ENCODE peak calls at places on chromosomes 13 and 19, in six cellular contexts. One of them, this sample, is unnamed.

GRCh38 chr13:95050800-95051620 is 250.2 kb downstream of the ABCC4 start:
- DNase-seq in heart left ventricle: no peak
- DNase-seq in breast epithelium: no peak
- DNase-seq in SHP77 treated with DMSO at 0.1 percent for 48 hours: no peak
- DNase-seq in cerebellum: no peak
- DNase-seq in stimulated activated CD4-positive, alpha-beta T cell treated with anti-CD3 and anti-CD28 coated beads, Interleukin-2, amount 100 ng/mL, for 24 hours: no peak
- DNase-seq in this sample: no peak

GRCh38 chr13:108037348-108037747 is 178.0 kb downstream of the LIG4 start:
- DNase-seq in heart left ventricle: no peak
- DNase-seq in breast epithelium: no peak
- DNase-seq in SHP77 treated with DMSO at 0.1 percent for 48 hours: no peak
- DNase-seq in cerebellum: no peak
- DNase-seq in stimulated activated CD4-positive, alpha-beta T cell treated with anti-CD3 and anti-CD28 coated beads, Interleukin-2, amount 100 ng/mL, for 24 hours: no peak
- DNase-seq in this sample: no peak

GRCh38 chr13:112674412-112675383 is 15.1 kb upstream of the ATP11A start:
- DNase-seq in heart left ventricle: no peak
- DNase-seq in breast epithelium: no peak
- DNase-seq in SHP77 treated with DMSO at 0.1 percent for 48 hours: no peak
- DNase-seq in cerebellum: no peak
- DNase-seq in stimulated activated CD4-positive, alpha-beta T cell treated with anti-CD3 and anti-CD28 coated beads, Interleukin-2, amount 100 ng/mL, for 24 hours: peak
- DNase-seq in this sample: no peak

GRCh38 chr19:46624958-46625661 is at the start of gene PTGIR:
- DNase-seq in heart left ventricle: peak
- DNase-seq in breast epithelium: no peak
- DNase-seq in SHP77 treated with DMSO at 0.1 percent for 48 hours: no peak
- DNase-seq in cerebellum: no peak
- DNase-seq in stimulated activated CD4-positive, alpha-beta T cell treated with anti-CD3 and anti-CD28 coated beads, Interleukin-2, amount 100 ng/mL, for 24 hours: peak
- DNase-seq in this sample: peak

GRCh38 chr19:16467581-16467980 is 4.2 kb downstream of the EPS15L1 start:
- DNase-seq in heart left ventricle: peak
- DNase-seq in breast epithelium: no peak
- DNase-seq in SHP77 treated with DMSO at 0.1 percent for 48 hours: no peak
- DNase-seq in cerebellum: no peak
- DNase-seq in stimulated activated CD4-positive, alpha-beta T cell treated with anti-CD3 and anti-CD28 coated beads, Interleukin-2, amount 100 ng/mL, for 24 hours: no peak
- DNase-seq in this sample: no peak

GRCh38 chr13:37109080-37109678 is 3.7 kb upstream of the CSNK1A1L start:
- DNase-seq in heart left ventricle: no peak
- DNase-seq in breast epithelium: no peak
- DNase-seq in SHP77 treated with DMSO at 0.1 percent for 48 hours: peak
- DNase-seq in cerebellum: peak
- DNase-seq in stimulated activated CD4-positive, alpha-beta T cell treated with anti-CD3 and anti-CD28 coated beads, Interleukin-2, amount 100 ng/mL, for 24 hours: no peak
- DNase-seq in this sample: no peak

GRCh38 chr13:102225892-102226291 is 176.0 kb downstream of the FGF14 start:
- DNase-seq in heart left ventricle: peak
- DNase-seq in breast epithelium: no peak
- DNase-seq in SHP77 treated with DMSO at 0.1 percent for 48 hours: peak
- DNase-seq in cerebellum: no peak
- DNase-seq in stimulated activated CD4-positive, alpha-beta T cell treated with anti-CD3 and anti-CD28 coated beads, Interleukin-2, amount 100 ng/mL, for 24 hours: no peak
- DNase-seq in this sample: no peak

GRCh38 chr13:90201676-90202425 is 1145.6 kb upstream of the MIR17HG start:
- DNase-seq in heart left ventricle: no peak
- DNase-seq in breast epithelium: no peak
- DNase-seq in SHP77 treated with DMSO at 0.1 percent for 48 hours: no peak
- DNase-seq in cerebellum: no peak
- DNase-seq in stimulated activated CD4-positive, alpha-beta T cell treated with anti-CD3 and anti-CD28 coated beads, Interleukin-2, amount 100 ng/mL, for 24 hours: no peak
- DNase-seq in this sample: no peak

GRCh38 chr19:5128251-5128931 is 159.5 kb downstream of the KDM4B start:
- DNase-seq in heart left ventricle: peak
- DNase-seq in breast epithelium: no peak
- DNase-seq in SHP77 treated with DMSO at 0.1 percent for 48 hours: no peak
- DNase-seq in cerebellum: no peak
- DNase-seq in stimulated activated CD4-positive, alpha-beta T cell treated with anti-CD3 and anti-CD28 coated beads, Interleukin-2, amount 100 ng/mL, for 24 hours: no peak
- DNase-seq in this sample: peak

GRCh38 chr19:10283301-10283733 is 3.4 kb upstream of the ICAM4 start:
- DNase-seq in heart left ventricle: no peak
- DNase-seq in breast epithelium: no peak
- DNase-seq in SHP77 treated with DMSO at 0.1 percent for 48 hours: no peak
- DNase-seq in cerebellum: no peak
- DNase-seq in stimulated activated CD4-positive, alpha-beta T cell treated with anti-CD3 and anti-CD28 coated beads, Interleukin-2, amount 100 ng/mL, for 24 hours: no peak
- DNase-seq in this sample: no peak

GRCh38 chr19:1245468-1245867 is 2.9 kb upstream of the MIDN start:
- DNase-seq in heart left ventricle: no peak
- DNase-seq in breast epithelium: no peak
- DNase-seq in SHP77 treated with DMSO at 0.1 percent for 48 hours: no peak
- DNase-seq in cerebellum: no peak
- DNase-seq in stimulated activated CD4-positive, alpha-beta T cell treated with anti-CD3 and anti-CD28 coated beads, Interleukin-2, amount 100 ng/mL, for 24 hours: no peak
- DNase-seq in this sample: no peak

GRCh38 chr13:38954291-38954690 is 36.3 kb downstream of the STOML3 start:
- DNase-seq in heart left ventricle: no peak
- DNase-seq in breast epithelium: no peak
- DNase-seq in SHP77 treated with DMSO at 0.1 percent for 48 hours: no peak
- DNase-seq in cerebellum: no peak
- DNase-seq in stimulated activated CD4-positive, alpha-beta T cell treated with anti-CD3 and anti-CD28 coated beads, Interleukin-2, amount 100 ng/mL, for 24 hours: no peak
- DNase-seq in this sample: no peak

GRCh38 chr19:18514800-18515682 is 6.8 kb downstream of the ELL start:
- DNase-seq in heart left ventricle: peak
- DNase-seq in breast epithelium: peak
- DNase-seq in SHP77 treated with DMSO at 0.1 percent for 48 hours: peak
- DNase-seq in cerebellum: no peak
- DNase-seq in stimulated activated CD4-positive, alpha-beta T cell treated with anti-CD3 and anti-CD28 coated beads, Interleukin-2, amount 100 ng/mL, for 24 hours: no peak
- DNase-seq in this sample: no peak